ENCODE peak calls at places on chromosomes 12 and 14, in six cellular contexts. W is adrenal gland, M is neural progenitor cell, R is testis, E is psoas muscle, I is GM06990. N is an unnamed sample.

GRCh38 chr12:42862055-42862454 is 272.5 kb upstream of the PRICKLE1 start:
- DNase-seq in M (no peak), W (no peak), R (no peak), I (no peak), E (no peak), N (no peak)

GRCh38 chr12:123655420-123655819 is 15.5 kb upstream of the TCTN2 start:
- DNase-seq in E (no peak), W (no peak), R (no peak), I (peak; percentile 38), M (no peak), N (peak; percentile 21)

GRCh38 chr12:9813821-9814798 is 13.2 kb upstream of the KLRF1 start:
- DNase-seq in R (peak; percentile 86), E (peak; percentile 84), I (peak; percentile 65), M (peak; percentile 81), W (peak; percentile 79), N (no peak)

GRCh38 chr14:55691659-55692058 is 111.7 kb downstream of the KTN1 start:
- DNase-seq in R (no peak), W (no peak), I (no peak), M (no peak), E (no peak), N (no peak)

GRCh38 chr14:50210074-50210473 is 21.3 kb downstream of the SOS2 start:
- DNase-seq in R (no peak), W (no peak), I (no peak), E (no peak), M (no peak), N (no peak)

GRCh38 chr14:99794156-99794780 is 1.1 kb downstream of the EML1 start:
- DNase-seq in I (no peak), E (no peak), W (no peak), M (no peak), R (no peak), N (no peak)

GRCh38 chr14:24422261-24422660 is 7.2 kb downstream of the CBLN3 start:
- DNase-seq in I (no peak), E (no peak), M (no peak), R (no peak), W (no peak), N (no peak)

GRCh38 chr12:31406345-31406744 is 80.4 kb upstream of the SINHCAF start:
- DNase-seq in R (no peak), I (peak; percentile 55), M (no peak), W (no peak), E (no peak), N (peak; percentile 74)

GRCh38 chr14:100735271-100735670 is 8.6 kb downstream of the DLK1 start:
- DNase-seq in I (no peak), R (no peak), M (no peak), W (peak; percentile 20), E (no peak), N (no peak)

GRCh38 chr14:22885975-22886374 is 3.0 kb downstream of the REM2 start:
- DNase-seq in W (peak; percentile 32), E (peak; percentile 57), R (no peak), M (no peak), I (no peak), N (no peak)
- H3K4me3 ChIP-seq in W (no peak overlapping the region), E (peak overlapping the region; percentile 65), R (peak overlapping the region; percentile 75), M (peak overlapping the region; percentile 52), I (peak overlapping the region; percentile 63), N (peak overlapping the region; percentile 68)

GRCh38 chr14:57574617-57575288 is 81.1 kb upstream of the CCDC198 start:
- DNase-seq in M (no peak), E (no peak), W (no peak), I (no peak), R (no peak), N (no peak)
- TF ChIP-seq CTCF in M (peak; percentile 26), E (no peak), W (no peak), I (no peak), R (no peak), N (no peak)

DNA sequence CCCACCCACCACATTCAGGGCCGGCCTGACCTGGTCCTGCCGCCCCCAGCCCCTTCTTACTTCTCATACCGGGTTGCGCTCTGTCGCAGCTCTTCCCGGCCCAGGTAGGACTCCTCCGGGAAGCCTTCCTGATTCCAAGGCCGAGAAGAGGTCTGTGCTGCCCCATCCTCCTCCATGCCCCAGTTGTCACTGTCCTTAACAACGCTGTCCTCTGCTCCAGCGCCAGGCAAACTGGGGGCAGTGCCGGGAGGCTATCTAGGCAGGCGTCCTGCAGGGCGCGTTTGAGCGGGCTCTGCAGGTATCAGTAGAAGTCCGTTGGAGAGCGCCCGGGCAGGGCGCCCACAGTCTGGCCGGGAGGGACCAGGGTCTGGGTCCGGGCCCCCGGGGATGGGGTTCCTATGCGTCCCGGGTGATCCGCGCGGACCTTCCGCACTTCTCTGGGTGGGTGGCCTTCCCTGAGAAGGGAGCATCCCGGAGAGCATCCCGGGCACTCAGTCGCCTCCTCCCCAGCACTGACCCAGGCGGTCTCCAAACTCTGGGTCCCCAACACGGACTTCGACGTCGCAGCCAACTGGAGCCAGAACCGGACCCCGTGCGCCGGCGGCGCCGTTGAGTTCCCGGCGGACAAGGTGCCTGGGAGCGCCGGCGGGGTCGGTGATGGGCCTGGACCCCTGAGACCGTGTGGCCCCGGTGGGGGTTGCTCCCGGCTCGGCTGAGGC is 897 bp downstream of the AMN start:
- DNase-seq in W (no peak), I (no peak), E (no peak), M (peak; percentile 45), R (no peak), N (no peak)
- H3K4me3 ChIP-seq in W (no peak overlapping the region), I (peak overlapping the region; percentile 21), E (peak overlapping the region; percentile 43), M (peak overlapping the region; percentile 40), R (no peak overlapping the region), N (peak overlapping the region; percentile 31)

GRCh38 chr12:79508622-79509021 is 182.1 kb downstream of the PAWR start:
- DNase-seq in E (no peak), M (no peak), I (no peak), W (no peak), R (no peak), N (no peak)

GRCh38 chr12:79514730-79515525 is 175.8 kb downstream of the PAWR start:
- DNase-seq in M (no peak), R (no peak), I (no peak), W (no peak), E (no peak), N (no peak)

GRCh38 chr12:79515526-79515935 is 175.2 kb downstream of the PAWR start:
- DNase-seq in M (no peak), I (no peak), W (no peak), R (no peak), E (no peak), N (no peak)

GRCh38 chr12:79517363-79517762 is 173.4 kb downstream of the PAWR start:
- DNase-seq in I (no peak), E (no peak), R (no peak), M (no peak), W (no peak), N (no peak)

DNA sequence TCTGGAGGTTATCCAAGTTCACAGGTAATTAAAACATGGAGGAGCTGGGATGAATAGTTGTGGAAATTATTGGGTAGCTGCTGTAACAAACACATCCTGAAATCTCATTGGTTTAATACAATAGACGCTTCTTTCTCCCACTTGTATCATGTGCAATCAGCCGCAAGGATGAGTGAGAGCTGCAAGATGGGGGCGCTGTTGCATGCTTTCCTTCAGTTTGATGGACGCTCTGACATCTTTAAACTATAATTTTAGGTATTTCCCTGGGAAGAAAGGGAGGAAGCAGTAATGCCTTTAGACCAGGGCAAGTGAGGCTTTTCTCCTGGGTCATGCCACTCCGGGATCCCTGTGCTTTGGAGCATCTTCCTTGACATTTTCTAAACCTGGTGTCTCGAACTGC is 178.7 kb downstream of the PAWR start:
- DNase-seq in R (no peak), M (peak; percentile 47), W (no peak), I (no peak), E (no peak), N (no peak)
- TF ChIP-seq CTCF in R (no peak), M (peak; percentile 65), W (no peak), I (peak; percentile 31), E (no peak), N (peak; percentile 35)